ENCODE peak calls at places on chromosome 12, in ten cellular contexts. J is cardiac muscle cell, C is esophagus squamous epithelium, G is lower lobe of right lung, W is tibial artery, M is GM13976, X is progenitor cell of endocrine pancreas, O is natural killer cell, N is Calu3, Q is fibroblast of the aortic adventitia. R is an unnamed sample.

GRCh38 chr12:123223241-123223668 is 9.7 kb downstream of the MPHOSPH9 start:
- DNase-seq in X (no peak), N (no peak), Q (no peak), W (no peak), C (no peak), G (no peak), O (peak; percentile 46), J (no peak), M (peak; percentile 49), R (peak; percentile 82)

GRCh38 chr12:92546826-92547348 is 155.9 kb upstream of the PLEKHG7 start:
- DNase-seq in M (no peak), O (no peak), N (peak; percentile 41), G (no peak), C (no peak), W (no peak), X (no peak), J (no peak), Q (no peak), R (no peak)

GRCh38 chr12:54286042-54286931 is 5.8 kb downstream of the HNRNPA1 start:
- DNase-seq in Q (peak; percentile 16), M (no peak), O (no peak), G (no peak), X (no peak), J (peak; percentile 49), N (no peak), W (no peak), C (no peak), R (no peak)

GRCh38 chr12:24901975-24902461 is 46.9 kb downstream of the BCAT1 start:
- DNase-seq in O (no peak), X (peak; percentile 30), G (peak; percentile 54), J (no peak), W (no peak), C (no peak), M (peak; percentile 67), N (no peak), Q (no peak), R (peak; percentile 64)

GRCh38 chr12:54991161-54991991 is 6.8 kb upstream of the TESPA1 start:
- DNase-seq in J (no peak), Q (no peak), N (no peak), O (no peak), W (no peak), M (peak; percentile 52), G (no peak), C (no peak), X (no peak), R (peak; percentile 66)

GRCh38 chr12:120369476-120370342 is 745 bp upstream of the MSI1 start:
- DNase-seq in C (no peak), Q (no peak), G (no peak), N (no peak), W (no peak), M (no peak), X (no peak), O (no peak), J (no peak), R (no peak)

GRCh38 chr12:94676011-94676709 is 25.8 kb upstream of the TMCC3 start:
- DNase-seq in Q (no peak), W (peak; percentile 80), M (peak; percentile 73), N (no peak), G (peak; percentile 67), J (peak; percentile 71), O (peak; percentile 39), C (no peak), X (no peak), R (peak; percentile 11)

GRCh38 chr12:117158911-117159310 is 31.4 kb downstream of the FBXO21 start:
- DNase-seq in M (no peak), W (no peak), Q (peak; percentile 58), G (no peak), X (no peak), N (no peak), O (no peak), J (peak; percentile 26), C (no peak), R (no peak)

GRCh38 chr12:132507656-132508055 is 17.7 kb downstream of the FBRSL1 start:
- DNase-seq in C (no peak), W (no peak), X (no peak), J (no peak), N (no peak), G (no peak), O (no peak), Q (no peak), M (no peak), R (no peak)
- TF ChIP-seq CTCF in C (no peak), W (no peak), X (peak; percentile 19), J (no peak), N (no peak), G (no peak), O (no peak), Q (no peak), M (no peak), R (no peak)

GRCh38 chr12:71638499-71638898 is 25.1 kb downstream of the ZFC3H1 start:
- DNase-seq in Q (no peak), G (no peak), M (no peak), N (no peak), X (no peak), W (no peak), O (no peak), J (no peak), C (no peak), R (no peak)

GRCh38 chr12:71640316-71640715 is 23.3 kb downstream of the ZFC3H1 start:
- DNase-seq in Q (no peak), M (no peak), W (no peak), G (no peak), J (no peak), X (no peak), O (no peak), N (no peak), C (no peak), R (no peak)

GRCh38 chr12:71636704-71637115 is 26.9 kb downstream of the ZFC3H1 start:
- DNase-seq in M (peak; percentile 47), C (no peak), O (no peak), X (no peak), G (no peak), J (peak; percentile 80), N (peak; percentile 38), Q (peak; percentile 83), W (no peak), R (no peak)

GRCh38 chr12:71641390-71641789 is 22.3 kb downstream of the ZFC3H1 start:
- DNase-seq in O (no peak), Q (no peak), W (no peak), C (no peak), G (no peak), X (no peak), M (no peak), N (no peak), J (no peak), R (no peak)

GRCh38 chr12:71639341-71639760 is 24.3 kb downstream of the ZFC3H1 start:
- DNase-seq in X (no peak), N (no peak), C (no peak), G (no peak), W (no peak), J (no peak), O (no peak), M (peak; percentile 6), Q (no peak), R (no peak)
- TF ChIP-seq CTCF in X (peak; percentile 26), N (peak; percentile 11), C (no peak), G (peak; percentile 10), W (no peak), J (peak; percentile 11), O (no peak), M (peak; percentile 18), Q (no peak), R (no peak)

DNA sequence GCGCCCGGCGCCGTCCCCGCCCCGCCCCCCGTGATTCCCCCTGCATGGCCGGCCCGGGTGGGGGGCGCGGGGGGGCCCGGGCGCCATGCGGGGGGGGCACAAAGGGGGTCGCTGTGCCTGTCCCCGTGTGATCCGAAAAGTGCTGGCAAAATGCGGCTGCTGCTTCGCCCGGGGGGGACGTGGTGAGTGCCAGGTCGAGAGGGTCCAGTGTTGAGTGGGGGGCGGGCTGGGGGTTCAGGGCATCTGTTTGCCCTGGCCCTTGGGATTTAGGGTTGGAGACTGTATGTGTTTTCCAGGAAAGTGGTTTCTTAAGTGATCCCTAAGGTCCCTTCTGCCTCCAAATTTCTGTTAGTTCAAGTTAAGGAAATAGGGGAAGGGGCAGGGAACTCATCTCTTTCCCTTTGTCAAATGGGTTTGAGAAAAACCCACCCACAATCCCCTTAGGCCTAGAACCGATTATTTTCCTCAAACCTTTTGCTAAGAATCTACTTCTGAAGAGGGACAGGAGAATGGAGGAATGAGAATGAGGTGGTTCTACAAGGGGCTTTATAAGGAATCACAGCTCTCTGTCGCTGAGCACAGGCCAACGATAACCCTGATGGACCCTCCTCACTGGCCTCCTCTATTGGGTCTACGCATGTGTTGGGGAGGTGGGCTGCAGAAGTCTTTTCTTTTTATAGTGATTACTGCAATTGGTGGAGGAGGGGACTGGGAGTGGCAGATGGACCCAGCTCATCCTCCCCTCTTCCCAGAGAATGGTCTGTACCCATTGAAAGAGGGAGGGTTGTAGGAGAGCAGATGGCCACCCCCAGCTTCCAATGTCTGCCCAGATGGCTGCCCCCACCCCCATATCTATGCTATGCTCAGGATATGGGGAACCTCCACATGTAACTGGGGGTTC is 825 bp downstream of the ARHGEF25 start:
- DNase-seq in G (no peak), C (no peak), W (no peak), Q (no peak), N (no peak), M (peak; percentile 22), X (no peak), O (no peak), J (no peak), R (no peak)
- TF ChIP-seq CTCF in G (no peak), C (no peak), W (no peak), Q (no peak), N (no peak), M (no peak), X (no peak), O (no peak), J (no peak), R (no peak)

GRCh38 chr12:49787672-49788071 is 40.5 kb downstream of the NCKAP5L start:
- DNase-seq in J (no peak), C (no peak), Q (no peak), O (no peak), X (no peak), M (no peak), W (no peak), N (no peak), G (no peak), R (no peak)

GRCh38 chr12:49790741-49791140 is 37.5 kb downstream of the NCKAP5L start:
- DNase-seq in X (no peak), J (no peak), C (no peak), Q (no peak), O (no peak), M (no peak), N (no peak), G (no peak), W (no peak), R (no peak)

GRCh38 chr12:49791700-49792099 is 36.5 kb downstream of the NCKAP5L start:
- DNase-seq in W (no peak), J (no peak), Q (no peak), N (no peak), M (no peak), C (no peak), G (no peak), O (no peak), X (no peak), R (no peak)

GRCh38 chr12:49791156-49791555 is 37.1 kb downstream of the NCKAP5L start:
- DNase-seq in N (no peak), Q (no peak), O (no peak), C (no peak), W (no peak), X (no peak), M (no peak), G (no peak), J (no peak), R (no peak)

DNA sequence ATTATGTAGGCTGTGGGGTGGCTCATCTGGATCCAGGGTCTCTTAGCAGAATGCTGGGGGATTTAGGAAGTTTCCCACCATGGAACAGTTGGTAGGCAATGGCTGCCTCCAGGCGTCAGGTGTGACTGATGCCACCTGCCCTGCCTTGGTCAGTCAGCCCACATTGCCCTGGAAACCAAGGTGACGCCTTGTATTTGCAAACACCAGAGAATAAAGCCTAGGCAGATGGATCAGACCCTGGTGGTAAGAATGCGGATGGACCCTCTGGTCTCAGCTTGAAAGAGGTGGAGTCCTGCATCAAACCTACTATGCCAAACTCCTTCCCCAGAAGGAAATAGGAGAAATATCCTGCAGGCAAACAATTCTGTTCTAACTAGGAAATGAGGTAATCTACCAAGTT is 38.2 kb downstream of the NCKAP5L start:
- DNase-seq in O (no peak), M (no peak), Q (no peak), J (no peak), N (no peak), W (no peak), C (no peak), G (no peak), X (no peak), R (no peak)
- TF ChIP-seq CTCF in O (no peak), M (no peak), Q (no peak), J (peak; percentile 4), N (no peak), W (no peak), C (no peak), G (no peak), X (peak; percentile 55), R (no peak)